ENCODE peak calls at places on chromosome 5, in eight cellular contexts. I is GM12878, C is H1, T is upper lobe of left lung, B is sigmoid colon, M is HepG2, S is A549, Q is stomach. A is an unnamed sample.

GRCh38 chr5:133530270-133530669 is 82.1 kb downstream of the FSTL4 start:
- DNase-seq in C (no peak), I (no peak), M (no peak), B (no peak), T (no peak), Q (no peak), S (no peak), A (no peak)

GRCh38 chr5:109936091-109936490 is 246.4 kb downstream of the MAN2A1 start:
- DNase-seq in M (no peak), S (no peak), I (no peak), B (no peak), Q (no peak), C (no peak), T (no peak), A (no peak)

GRCh38 chr5:77643654-77644404 is 5.3 kb upstream of the OTP start:
- DNase-seq in C (no peak), Q (no peak), S (no peak), M (no peak), T (no peak), I (no peak), B (no peak), A (no peak)

GRCh38 chr5:114857951-114858401 is 311.7 kb downstream of the TRIM36 start:
- DNase-seq in M (no peak), T (peak; percentile 26), I (no peak), B (no peak), Q (no peak), C (no peak), S (no peak), A (no peak)

GRCh38 chr5:147859962-147860640 is 18.4 kb upstream of the SCGB3A2 start:
- DNase-seq in S (no peak), I (no peak), C (no peak), B (no peak), M (no peak), T (no peak), Q (no peak), A (no peak)

GRCh38 chr5:148904440-148904839 is 78.0 kb downstream of the ADRB2 start:
- DNase-seq in C (no peak), M (no peak), S (no peak), T (peak; percentile 71), B (peak; percentile 91), I (no peak), Q (peak; percentile 77), A (peak; percentile 24)

GRCh38 chr5:78483809-78484521 is 123.5 kb downstream of the SCAMP1 start:
- DNase-seq in Q (no peak), B (no peak), C (no peak), M (no peak), T (peak; percentile 31), I (peak; percentile 69), S (no peak), A (no peak)

GRCh38 chr5:91938441-91938840 is 555.3 kb upstream of the ARRDC3 start:
- DNase-seq in S (no peak), Q (no peak), B (no peak), M (no peak), I (no peak), T (no peak), C (no peak), A (no peak)

GRCh38 chr5:143582176-143582575 is 178.7 kb upstream of the NR3C1 start:
- DNase-seq in C (no peak), S (no peak), I (no peak), T (no peak), B (no peak), Q (no peak), M (no peak), A (no peak)

GRCh38 chr5:131209506-131210191 is 38.9 kb downstream of the LYRM7 start:
- DNase-seq in C (no peak), I (peak; percentile 94), Q (no peak), S (no peak), T (peak; percentile 31), M (no peak), B (no peak), A (no peak)

GRCh38 chr5:89998505-89998904 is 411.1 kb downstream of the CETN3 start:
- DNase-seq in C (no peak), S (no peak), T (no peak), M (no peak), I (no peak), B (no peak), Q (no peak), A (no peak)

GRCh38 chr5:63127054-63127453 is 548.4 kb downstream of the LRRC70 start:
- DNase-seq in I (no peak), Q (no peak), C (no peak), T (no peak), B (no peak), S (no peak), M (no peak), A (no peak)

GRCh38 chr5:179262126-179262920 is 82.9 kb downstream of the ADAMTS2 start:
- DNase-seq in Q (peak; percentile 18), B (peak; percentile 56), C (no peak), T (peak; percentile 17), I (no peak), M (no peak), S (no peak), A (peak; percentile 4)

GRCh38 chr5:15538516-15538915 is 38.5 kb downstream of the FBXL7 start:
- DNase-seq in M (no peak), Q (no peak), T (no peak), B (no peak), C (no peak), S (no peak), I (no peak), A (no peak)

GRCh38 chr5:76402880-76403712 is at the start of gene IQGAP2:
- DNase-seq in C (no peak), I (no peak), S (peak; percentile 85), M (peak; percentile 50), T (peak; percentile 73), Q (peak; percentile 83), B (peak; percentile 77), A (peak; percentile 85)

GRCh38 chr5:35237580-35238376 is 7.5 kb upstream of the PRLR start:
- DNase-seq in C (no peak), I (no peak), M (peak; percentile 86), B (no peak), T (no peak), Q (no peak), S (no peak), A (no peak)

GRCh38 chr5:73205309-73205708 is 32.3 kb downstream of the TMEM174 start:
- DNase-seq in B (no peak), T (no peak), Q (no peak), I (no peak), S (no peak), C (no peak), M (no peak), A (no peak)

GRCh38 chr5:156802501-156802900 is 47.6 kb upstream of the PPP1R2B start:
- DNase-seq in Q (no peak), C (no peak), S (no peak), M (no peak), I (no peak), B (no peak), T (no peak), A (no peak)

GRCh38 chr5:130994496-130995253 is 170.4 kb downstream of the HINT1 start:
- DNase-seq in B (no peak), S (no peak), T (no peak), Q (no peak), I (no peak), M (no peak), C (no peak), A (no peak)

GRCh38 chr5:31144364-31144763 is 49.1 kb upstream of the CDH6 start:
- DNase-seq in S (no peak), Q (no peak), T (no peak), C (no peak), B (no peak), I (no peak), M (no peak), A (no peak)

GRCh38 chr5:15897609-15898008 is 282.0 kb downstream of the MARCHF11 start:
- DNase-seq in C (no peak), B (no peak), M (no peak), S (no peak), I (no peak), T (no peak), Q (no peak), A (no peak)

DNA sequence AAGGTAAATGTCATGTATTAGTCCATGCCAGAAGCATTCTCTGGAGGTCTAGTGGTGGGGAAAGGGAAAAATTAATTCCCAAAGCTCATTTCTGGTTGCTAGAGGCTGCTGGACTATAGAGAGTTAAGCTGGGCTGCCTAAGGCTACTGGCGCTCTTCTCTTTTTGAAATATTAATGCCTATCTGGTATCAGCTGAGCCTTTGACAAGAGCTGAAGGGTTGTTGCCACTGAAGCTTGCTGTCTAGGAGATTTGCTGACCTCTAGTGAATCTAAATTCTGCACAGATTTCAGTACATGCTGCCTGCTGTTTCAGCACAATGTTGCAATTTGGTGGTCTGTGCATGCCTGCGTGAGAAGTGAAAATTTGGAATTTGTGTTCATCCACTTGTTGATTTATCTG is 29.1 kb upstream of the PLCXD3 start:
- DNase-seq in B (no peak), C (no peak), M (no peak), Q (no peak), T (no peak), I (no peak), S (no peak), A (no peak)
- H3K27ac ChIP-seq in B (no peak overlapping the region), C (no peak overlapping the region), M (no peak overlapping the region), Q (no peak overlapping the region), T (no peak overlapping the region), I (no peak overlapping the region), S (no peak overlapping the region), A (no peak overlapping the region)

GRCh38 chr5:176643491-176644219 is 3.6 kb upstream of the TSPAN17 start:
- DNase-seq in I (no peak), S (no peak), C (no peak), M (no peak), B (no peak), T (no peak), Q (no peak), A (no peak)
- H3K4me3 ChIP-seq in I (no peak overlapping the region), S (no peak overlapping the region), C (no peak overlapping the region), M (no peak overlapping the region), B (no peak overlapping the region), T (no peak overlapping the region), Q (no peak overlapping the region), A (no peak overlapping the region)

GRCh38 chr5:96781734-96782064 is 26.0 kb downstream of the ERAP1 start:
- DNase-seq in M (peak; percentile 39), T (no peak), S (no peak), Q (no peak), C (no peak), B (no peak), I (no peak), A (no peak)

GRCh38 chr5:96785271-96785670 is 22.5 kb downstream of the ERAP1 start:
- DNase-seq in C (no peak), M (no peak), B (no peak), S (no peak), Q (no peak), T (no peak), I (no peak), A (no peak)

GRCh38 chr5:96788112-96788749 is 19.5 kb downstream of the ERAP1 start:
- DNase-seq in S (no peak), C (no peak), Q (no peak), B (no peak), I (no peak), M (no peak), T (no peak), A (no peak)

GRCh38 chr5:96783326-96783725 is 24.4 kb downstream of the ERAP1 start:
- DNase-seq in I (no peak), C (no peak), T (no peak), B (no peak), M (no peak), Q (no peak), S (no peak), A (no peak)

GRCh38 chr5:96785719-96786118 is 22.0 kb downstream of the ERAP1 start:
- DNase-seq in M (no peak), C (no peak), I (no peak), S (no peak), Q (no peak), T (no peak), B (no peak), A (no peak)
- TF ChIP-seq EP300 in M (no peak), C (no peak), I (no peak), S (no peak), Q (no peak), T (no peak), B (no peak), A (no peak)

GRCh38 chr5:55620009-55620770 is 85.4 kb upstream of the PLPP1 start:
- DNase-seq in T (no peak), I (no peak), C (no peak), B (no peak), S (no peak), M (no peak), Q (no peak), A (no peak)
- H3K27ac ChIP-seq in T (peak overlapping the region; percentile 71), I (no peak overlapping the region), C (no peak overlapping the region), B (peak overlapping the region; percentile 66), S (no peak overlapping the region), M (no peak overlapping the region), Q (peak overlapping the region; percentile 14), A (peak overlapping the region; percentile 60)

A was measured in transverse colon.